ENCODE peak calls at places on chromosomes 1 and 21, in four cellular contexts. One of them, this sample, is unnamed.

GRCh38 chr1:180252638-180253536 is 22.8 kb downstream of the LHX4 start:
- DNase-seq in MM.1S: peak; percentile 79
- DNase-seq in neural progenitor cell: peak; percentile 82
- DNase-seq in SK-N-SH: peak; percentile 81
- DNase-seq in this sample: peak; percentile 63

GRCh38 chr1:63795455-63795854 is 21.6 kb downstream of the ROR1 start:
- DNase-seq in SK-N-SH: no peak
- DNase-seq in MM.1S: no peak
- DNase-seq in neural progenitor cell: no peak
- DNase-seq in this sample: no peak

GRCh38 chr1:70420320-70420719 is 9.3 kb downstream of the CTH start:
- DNase-seq in SK-N-SH: no peak
- DNase-seq in neural progenitor cell: peak; percentile 35
- DNase-seq in MM.1S: no peak
- DNase-seq in this sample: no peak

GRCh38 chr1:78095618-78096416 is 50.1 kb downstream of the GIPC2 start:
- DNase-seq in MM.1S: no peak
- DNase-seq in neural progenitor cell: no peak
- DNase-seq in SK-N-SH: no peak
- DNase-seq in this sample: no peak

GRCh38 chr1:202023033-202023433 is 12.6 kb downstream of the ELF3 start:
- DNase-seq in neural progenitor cell: no peak
- DNase-seq in MM.1S: no peak
- DNase-seq in SK-N-SH: no peak
- DNase-seq in this sample: no peak

GRCh38 chr1:53071167-53071865 is 9.3 kb downstream of the PODN start:
- DNase-seq in MM.1S: no peak
- DNase-seq in SK-N-SH: peak; percentile 32
- DNase-seq in neural progenitor cell: no peak
- DNase-seq in this sample: no peak

GRCh38 chr21:28391938-28392337 is 600.7 kb downstream of the LTN1 start:
- DNase-seq in SK-N-SH: no peak
- DNase-seq in neural progenitor cell: no peak
- DNase-seq in MM.1S: no peak
- DNase-seq in this sample: no peak

GRCh38 chr21:37001446-37001845 is 5.1 kb upstream of the RIPPLY3 start:
- DNase-seq in neural progenitor cell: no peak
- DNase-seq in SK-N-SH: no peak
- DNase-seq in MM.1S: no peak
- DNase-seq in this sample: no peak

GRCh38 chr1:201785291-201785690 is 43.7 kb upstream of the IPO9 start:
- DNase-seq in MM.1S: no peak
- DNase-seq in SK-N-SH: no peak
- DNase-seq in neural progenitor cell: no peak
- DNase-seq in this sample: no peak

GRCh38 chr1:119885903-119886783 is 10.2 kb downstream of the ADAM30 start:
- DNase-seq in SK-N-SH: peak; percentile 53
- DNase-seq in neural progenitor cell: peak; percentile 71
- DNase-seq in MM.1S: peak; percentile 29
- DNase-seq in this sample: peak; percentile 62

GRCh38 chr1:235324296-235324695 is 3.7 kb downstream of the ARID4B start:
- DNase-seq in MM.1S: no peak
- DNase-seq in neural progenitor cell: no peak
- DNase-seq in SK-N-SH: no peak
- DNase-seq in this sample: no peak

GRCh38 chr21:42220138-42220701 is 1.3 kb downstream of the ABCG1 start:
- DNase-seq in MM.1S: peak; percentile 79
- DNase-seq in neural progenitor cell: peak; percentile 72
- DNase-seq in SK-N-SH: peak; percentile 79
- DNase-seq in this sample: peak; percentile 89

GRCh38 chr1:98704474-98704873 is 43.0 kb downstream of the SNX7 start:
- DNase-seq in neural progenitor cell: peak; percentile 60
- DNase-seq in SK-N-SH: peak; percentile 3
- DNase-seq in MM.1S: no peak
- DNase-seq in this sample: no peak

GRCh38 chr1:232306269-232306911 is 323.5 kb downstream of the SIPA1L2 start:
- DNase-seq in neural progenitor cell: peak; percentile 50
- DNase-seq in MM.1S: no peak
- DNase-seq in SK-N-SH: no peak
- DNase-seq in this sample: no peak

GRCh38 chr1:221039616-221040015 is 160.4 kb downstream of the HLX start:
- DNase-seq in SK-N-SH: peak; percentile 27
- DNase-seq in neural progenitor cell: no peak
- DNase-seq in MM.1S: no peak
- DNase-seq in this sample: no peak

GRCh38 chr1:243924188-243924587 is 74.1 kb upstream of the AKT3 start:
- DNase-seq in MM.1S: no peak
- DNase-seq in neural progenitor cell: no peak
- DNase-seq in SK-N-SH: no peak
- DNase-seq in this sample: no peak

GRCh38 chr1:240906477-240906876 is 294.5 kb upstream of the GREM2 start:
- DNase-seq in MM.1S: peak; percentile 46
- DNase-seq in SK-N-SH: peak; percentile 14
- DNase-seq in neural progenitor cell: no peak
- DNase-seq in this sample: peak; percentile 39

GRCh38 chr1:73556270-73556669 is 641.7 kb downstream of the LRRIQ3 start:
- DNase-seq in SK-N-SH: no peak
- DNase-seq in neural progenitor cell: no peak
- DNase-seq in MM.1S: no peak
- DNase-seq in this sample: no peak

GRCh38 chr21:15706686-15707085 is 23.1 kb upstream of the USP25 start:
- DNase-seq in neural progenitor cell: no peak
- DNase-seq in SK-N-SH: no peak
- DNase-seq in MM.1S: no peak
- DNase-seq in this sample: no peak

GRCh38 chr1:3356827-3357457 is 97.5 kb upstream of the ARHGEF16 start:
- DNase-seq in neural progenitor cell: no peak
- DNase-seq in MM.1S: no peak
- DNase-seq in SK-N-SH: no peak
- DNase-seq in this sample: no peak

GRCh38 chr1:51237714-51238403 is 1.8 kb downstream of the RNF11 start:
- DNase-seq in neural progenitor cell: peak; percentile 67
- DNase-seq in MM.1S: no peak
- DNase-seq in SK-N-SH: no peak
- DNase-seq in this sample: no peak

GRCh38 chr1:38341694-38342093 is 295.1 kb upstream of the POU3F1 start:
- DNase-seq in neural progenitor cell: no peak
- DNase-seq in MM.1S: no peak
- DNase-seq in SK-N-SH: no peak
- DNase-seq in this sample: no peak

GRCh38 chr1:196400478-196401453 is 207.5 kb downstream of the KCNT2 start:
- DNase-seq in MM.1S: no peak
- DNase-seq in neural progenitor cell: no peak
- DNase-seq in SK-N-SH: no peak
- DNase-seq in this sample: no peak

GRCh38 chr1:93680121-93681094 is 1.2 kb downstream of the BCAR3 start:
- DNase-seq in MM.1S: no peak
- DNase-seq in SK-N-SH: peak; percentile 80
- DNase-seq in neural progenitor cell: peak; percentile 93
- DNase-seq in this sample: peak; percentile 88
- H3K79me2 ChIP-seq in MM.1S: no peaks in the 10 kb centered on the region
- H3K79me2 ChIP-seq in SK-N-SH: peaks cover 81% of the 10 kb centered on the region
- H3K79me2 ChIP-seq in neural progenitor cell: peaks cover 45% of the 10 kb centered on the region
- H3K79me2 ChIP-seq in this sample: peaks cover 38% of the 10 kb centered on the region

DNA sequence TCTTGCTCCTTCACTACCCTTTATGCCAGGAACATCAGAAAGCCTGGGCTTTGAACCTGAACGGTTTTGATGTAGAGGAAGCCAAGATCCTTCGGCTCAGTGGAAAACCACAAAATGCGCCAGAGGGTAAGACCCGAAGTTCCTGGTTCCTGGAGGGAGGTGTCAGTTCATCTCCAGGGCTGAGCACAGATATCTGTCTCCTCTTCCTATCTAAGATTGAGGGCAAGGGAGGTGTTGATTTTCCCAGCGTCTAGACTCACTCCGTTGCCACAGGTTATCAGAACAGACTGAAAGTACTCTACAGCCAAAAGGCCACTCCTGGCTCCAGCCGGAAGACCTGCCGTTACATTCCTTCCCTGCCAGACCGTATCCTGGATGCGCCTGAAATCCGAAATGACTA is 915 bp downstream of the CDC20 start:
- DNase-seq in SK-N-SH: no peak
- DNase-seq in MM.1S: no peak
- DNase-seq in neural progenitor cell: no peak
- DNase-seq in this sample: peak; percentile 8
- H3K4me3 ChIP-seq in SK-N-SH: peak overlapping the region; percentile 78
- H3K4me3 ChIP-seq in MM.1S: peak overlapping the region; percentile 89
- H3K4me3 ChIP-seq in neural progenitor cell: peak overlapping the region; percentile 70
- H3K4me3 ChIP-seq in this sample: peak overlapping the region; percentile 99

GRCh38 chr1:209570757-209571156 is 12.8 kb upstream of the CAMK1G start:
- DNase-seq in MM.1S: no peak
- DNase-seq in SK-N-SH: no peak
- DNase-seq in neural progenitor cell: no peak
- DNase-seq in this sample: no peak
- TF ChIP-seq EZH2phosphoT487 in MM.1S: no peak
- TF ChIP-seq EZH2phosphoT487 in SK-N-SH: no peak
- TF ChIP-seq EZH2phosphoT487 in neural progenitor cell: no peak
- TF ChIP-seq EZH2phosphoT487 in this sample: no peak

DNA sequence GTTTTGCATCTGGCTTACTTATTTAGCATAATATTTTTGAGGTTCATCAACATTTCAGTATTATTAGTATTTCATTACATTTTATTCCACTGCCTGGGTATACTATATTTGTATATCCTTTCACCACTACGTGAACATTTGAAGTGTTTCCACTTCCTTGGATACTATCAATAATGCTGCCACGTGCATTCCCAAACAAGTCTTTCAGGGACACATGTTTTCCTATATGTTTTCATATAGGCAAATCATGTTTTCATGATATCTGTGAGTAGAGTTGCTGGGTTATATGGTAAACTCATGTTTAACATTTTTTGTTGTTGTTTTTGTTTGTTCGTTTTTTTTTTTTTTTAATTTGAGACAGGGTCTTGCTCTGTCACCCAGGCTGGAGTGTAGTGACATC is 380.1 kb downstream of the OMA1 start:
- DNase-seq in neural progenitor cell: no peak
- DNase-seq in MM.1S: no peak
- DNase-seq in SK-N-SH: no peak
- DNase-seq in this sample: no peak
- H3K79me2 ChIP-seq in neural progenitor cell: no peaks in the 10 kb centered on the region
- H3K79me2 ChIP-seq in MM.1S: no peaks in the 10 kb centered on the region
- H3K79me2 ChIP-seq in SK-N-SH: no peaks in the 10 kb centered on the region
- H3K79me2 ChIP-seq in this sample: no peaks in the 10 kb centered on the region

GRCh38 chr1:228007801-228008341 is 1.1 kb downstream of the WNT3A start:
- DNase-seq in neural progenitor cell: no peak
- DNase-seq in MM.1S: no peak
- DNase-seq in SK-N-SH: peak; percentile 43
- DNase-seq in this sample: no peak
- H3K4me3 ChIP-seq in neural progenitor cell: peak overlapping the region; percentile 41
- H3K4me3 ChIP-seq in MM.1S: no peak overlapping the region
- H3K4me3 ChIP-seq in SK-N-SH: no peak overlapping the region
- H3K4me3 ChIP-seq in this sample: no peak overlapping the region

GRCh38 chr1:198211696-198212095 is 54.9 kb downstream of the NEK7 start:
- DNase-seq in neural progenitor cell: no peak
- DNase-seq in MM.1S: no peak
- DNase-seq in SK-N-SH: no peak
- DNase-seq in this sample: no peak
- TF ChIP-seq EZH2phosphoT487 in neural progenitor cell: no peak
- TF ChIP-seq EZH2phosphoT487 in MM.1S: no peak
- TF ChIP-seq EZH2phosphoT487 in SK-N-SH: no peak
- TF ChIP-seq EZH2phosphoT487 in this sample: no peak

DNA sequence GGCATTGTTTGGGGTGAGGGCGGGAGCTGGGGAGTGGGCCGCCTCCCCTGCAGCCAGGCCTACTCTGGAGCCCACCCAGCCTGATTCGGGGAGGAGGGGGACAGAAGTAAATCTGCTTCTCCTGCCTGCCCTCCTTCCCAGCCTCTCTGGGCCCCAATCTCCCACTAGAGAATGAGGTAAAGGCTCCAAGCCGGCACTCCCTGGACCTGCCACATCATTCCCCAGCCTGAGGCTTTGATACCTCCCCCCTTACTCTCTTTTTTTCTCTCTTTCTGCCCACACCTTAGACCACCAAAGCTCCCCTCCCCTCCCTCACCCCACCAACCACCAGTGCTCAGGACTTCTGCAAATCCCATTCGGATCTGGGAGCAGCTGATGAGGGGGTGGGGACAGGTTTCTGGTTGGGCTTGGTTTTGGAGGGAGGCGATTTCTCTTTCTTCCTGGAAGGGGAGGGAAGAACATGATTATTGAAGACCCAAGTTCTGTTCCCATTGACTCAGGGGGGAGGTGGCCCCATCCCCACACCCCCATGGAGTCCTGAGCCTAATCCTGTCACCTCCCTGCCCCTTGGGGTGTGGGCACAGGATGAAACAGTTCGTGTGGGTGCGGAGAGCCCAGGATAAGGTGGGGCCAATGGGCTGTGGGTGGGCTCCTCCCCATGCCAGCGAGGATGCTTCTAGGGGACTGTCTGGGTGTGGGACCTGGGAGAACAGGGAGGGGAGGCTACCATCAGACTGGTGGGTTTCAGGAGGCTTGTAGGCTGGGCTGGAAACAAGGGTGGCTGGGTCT is 1.3 kb downstream of the MAP7D1 start:
- DNase-seq in MM.1S: no peak
- DNase-seq in neural progenitor cell: peak; percentile 68
- DNase-seq in SK-N-SH: peak; percentile 54
- DNase-seq in this sample: no peak
- H3K79me2 ChIP-seq in MM.1S: peaks cover 70% of the 10 kb centered on the region
- H3K79me2 ChIP-seq in neural progenitor cell: peaks cover 57% of the 10 kb centered on the region
- H3K79me2 ChIP-seq in SK-N-SH: peaks cover 75% of the 10 kb centered on the region
- H3K79me2 ChIP-seq in this sample: peaks cover 60% of the 10 kb centered on the region

DNA sequence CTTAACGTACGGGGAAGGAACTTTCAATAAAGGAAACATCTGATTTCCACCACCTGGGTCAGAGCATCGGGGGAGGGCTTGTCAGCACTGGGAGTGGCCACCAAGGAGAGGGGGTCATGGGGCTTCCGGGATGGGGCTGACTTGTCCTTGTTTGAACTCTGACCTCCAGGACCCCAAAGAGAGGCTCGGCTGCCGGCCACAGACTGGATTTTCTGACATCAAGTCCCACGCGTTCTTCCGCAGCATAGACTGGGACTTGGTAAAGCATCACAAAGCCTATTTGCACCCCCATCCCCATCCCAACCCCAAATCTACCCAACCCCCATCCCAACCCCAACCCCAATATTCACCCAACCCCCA is 19.5 kb downstream of the FAAP20 start:
- DNase-seq in neural progenitor cell: no peak
- DNase-seq in SK-N-SH: no peak
- DNase-seq in MM.1S: no peak
- DNase-seq in this sample: no peak
- H3K4me3 ChIP-seq in neural progenitor cell: no peak overlapping the region
- H3K4me3 ChIP-seq in SK-N-SH: no peak overlapping the region
- H3K4me3 ChIP-seq in MM.1S: no peak overlapping the region
- H3K4me3 ChIP-seq in this sample: no peak overlapping the region